ENCODE peak calls at places on chromosomes 12 and 14, in nine cellular contexts. D is GM20000; B is ureter; C is AG09309; U is activated T-cell treated with anti-CD3 and anti-CD28 coated beads, Interleukin-2, amount 50 U/mL, for 72 hours; Y is RWPE1; P is Right ventricle myocardium inferior; G is spleen; I is naive thymus-derived CD4-positive, alpha-beta T cell. J is an unnamed sample.

GRCh38 chr12:13049816-13050215 is 5.6 kb downstream of the FAM234B start:
- DNase-seq in D (no peak), B (no peak), C (peak), U (no peak), Y (no peak), P (no peak), G (no peak), I (no peak), J (no peak)

GRCh38 chr12:55704824-55705780 is 2.6 kb downstream of the ITGA7 start:
- DNase-seq in D (no peak), B (no peak), C (no peak), U (no peak), Y (no peak), P (peak), G (peak), I (no peak), J (no peak)

GRCh38 chr14:92490239-92490959 is 23.2 kb upstream of the RIN3 start:
- DNase-seq in D (no peak), B (no peak), C (no peak), U (no peak), Y (no peak), P (no peak), G (peak), I (no peak), J (no peak)

GRCh38 chr12:15037091-15037723 is 64.4 kb downstream of the PDE6H start:
- DNase-seq in D (no peak), B (no peak), C (no peak), U (no peak), Y (no peak), P (no peak), G (no peak), I (no peak), J (no peak)

GRCh38 chr14:80364274-80364673 is 153.0 kb upstream of the DIO2 start:
- DNase-seq in D (peak), B (no peak), C (peak), U (no peak), Y (peak), P (no peak), G (no peak), I (no peak), J (no peak)

GRCh38 chr12:69161835-69162234 is 77.5 kb upstream of the CPSF6 start:
- DNase-seq in D (peak), B (no peak), C (no peak), U (peak), Y (no peak), P (no peak), G (no peak), I (no peak), J (no peak)

GRCh38 chr12:1590083-1590979 is 4.0 kb downstream of the FBXL14 start:
- DNase-seq in D (no peak), B (no peak), C (no peak), U (no peak), Y (no peak), P (no peak), G (no peak), I (no peak), J (no peak)

GRCh38 chr14:39229601-39230110 is 4.1 kb upstream of the MIA2 start:
- DNase-seq in D (no peak), B (no peak), C (no peak), U (peak), Y (no peak), P (no peak), G (no peak), I (no peak), J (no peak)

GRCh38 chr12:112091563-112091962 is 17.0 kb downstream of the NAA25 start:
- DNase-seq in D (no peak), B (no peak), C (no peak), U (no peak), Y (no peak), P (no peak), G (no peak), I (no peak), J (peak)

GRCh38 chr12:66144796-66145754 is 14.5 kb upstream of the LLPH start:
- DNase-seq in D (no peak), B (peak), C (peak), U (no peak), Y (peak), P (no peak), G (no peak), I (no peak), J (peak)

GRCh38 chr12:132429932-132430643 is 59.9 kb upstream of the FBRSL1 start:
- DNase-seq in D (peak), B (no peak), C (no peak), U (peak), Y (peak), P (no peak), G (peak), I (peak), J (no peak)

GRCh38 chr12:14418526-14418925 is 53.0 kb downstream of the ATF7IP start:
- DNase-seq in D (no peak), B (no peak), C (no peak), U (no peak), Y (no peak), P (no peak), G (no peak), I (no peak), J (no peak)

GRCh38 chr12:31370645-31371620 is 45.0 kb upstream of the SINHCAF start:
- DNase-seq in D (no peak), B (no peak), C (no peak), U (no peak), Y (no peak), P (no peak), G (peak), I (no peak), J (no peak)

GRCh38 chr12:14948672-14949071 is 10.3 kb upstream of the ERP27 start:
- DNase-seq in D (peak), B (no peak), C (peak), U (peak), Y (no peak), P (no peak), G (no peak), I (no peak), J (no peak)

GRCh38 chr12:1195513-1195912 is 204.5 kb downstream of the ERC1 start:
- DNase-seq in D (no peak), B (no peak), C (no peak), U (no peak), Y (no peak), P (no peak), G (no peak), I (no peak), J (no peak)

GRCh38 chr14:31219169-31219568 is 11.6 kb upstream of the HECTD1 start:
- DNase-seq in D (no peak), B (no peak), C (no peak), U (no peak), Y (no peak), P (no peak), G (no peak), I (no peak), J (no peak)

GRCh38 chr12:24530689-24531088 is 418.2 kb downstream of the BCAT1 start:
- DNase-seq in D (no peak), B (no peak), C (no peak), U (no peak), Y (no peak), P (no peak), G (no peak), I (no peak), J (no peak)

GRCh38 chr14:98198385-98198784 is 1073.6 kb downstream of the BCL11B start:
- DNase-seq in D (peak), B (no peak), C (no peak), U (peak), Y (no peak), P (no peak), G (no peak), I (no peak), J (no peak)

GRCh38 chr14:68137704-68138619 is 318.4 kb downstream of the RAD51B start:
- DNase-seq in D (peak), B (peak), C (peak), U (no peak), Y (peak), P (no peak), G (no peak), I (no peak), J (no peak)

GRCh38 chr12:42372154-42372791 is 46.3 kb downstream of the PPHLN1 start:
- DNase-seq in D (peak), B (no peak), C (peak), U (peak), Y (peak), P (no peak), G (no peak), I (no peak), J (no peak)

GRCh38 chr14:65369560-65369959 is 43.0 kb upstream of the FUT8 start:
- DNase-seq in D (no peak), B (no peak), C (no peak), U (peak), Y (no peak), P (no peak), G (no peak), I (no peak), J (no peak)

GRCh38 chr12:110863161-110863560 is 16.4 kb downstream of the CCDC63 start:
- DNase-seq in D (no peak), B (no peak), C (no peak), U (no peak), Y (no peak), P (no peak), G (no peak), I (no peak), J (no peak)

GRCh38 chr12:120956579-120957360 is 21.6 kb upstream of the HNF1A start:
- DNase-seq in D (no peak), B (no peak), C (no peak), U (no peak), Y (no peak), P (no peak), G (no peak), I (no peak), J (no peak)

GRCh38 chr12:132375747-132376463 is 46.5 kb upstream of the GALNT9 start:
- DNase-seq in D (no peak), B (no peak), C (no peak), U (no peak), Y (no peak), P (peak), G (peak), I (no peak), J (no peak)

GRCh38 chr12:61011767-61012423 is 1248.3 kb upstream of the USP15 start:
- DNase-seq in D (no peak), B (no peak), C (no peak), U (no peak), Y (no peak), P (no peak), G (no peak), I (no peak), J (no peak)

GRCh38 chr14:68552597-68552996 is 240.3 kb downstream of the ZFP36L1 start:
- DNase-seq in D (no peak), B (no peak), C (no peak), U (no peak), Y (no peak), P (no peak), G (no peak), I (no peak), J (no peak)

GRCh38 chr14:98974113-98974512 is 297.9 kb downstream of the BCL11B start:
- DNase-seq in D (no peak), B (no peak), C (no peak), U (no peak), Y (no peak), P (no peak), G (no peak), I (no peak), J (no peak)

GRCh38 chr12:39451977-39452376 is 9.1 kb upstream of the KIF21A start:
- DNase-seq in D (no peak), B (no peak), C (no peak), U (no peak), Y (no peak), P (no peak), G (no peak), I (no peak), J (no peak)

GRCh38 chr12:48903363-48903981 is 21.8 kb downstream of the FKBP11 start:
- DNase-seq in D (no peak), B (no peak), C (no peak), U (no peak), Y (no peak), P (no peak), G (no peak), I (no peak), J (no peak)

GRCh38 chr12:84842406-84843013 is 70.1 kb downstream of the SLC6A15 start:
- DNase-seq in D (peak), B (no peak), C (peak), U (peak), Y (peak), P (no peak), G (no peak), I (no peak), J (no peak)

J was measured in left lobe of liver.